ENCODE peak calls at places on chromosomes 11 and 22, in seven cellular contexts. Q, J, B, E, R, F and Y are unnamed samples.

GRCh38 chr11:46930089-46930488 is 6.5 kb upstream of the CSTPP1 start:
- DNase-seq in E (no peak), J (no peak), Q (no peak), F (no peak), B (no peak), R (peak), Y (no peak)

GRCh38 chr11:43399983-43400630 is 41.4 kb downstream of the TTC17 start:
- DNase-seq in J (no peak), Q (no peak), E (no peak), B (no peak), R (no peak), F (no peak), Y (no peak)

GRCh38 chr11:1771273-1771672 is 7.5 kb upstream of the CTSD start:
- DNase-seq in F (no peak), E (no peak), B (no peak), R (no peak), Q (no peak), J (no peak), Y (no peak)

GRCh38 chr11:3674189-3674588 is 3.0 kb upstream of the CHRNA10 start:
- DNase-seq in R (peak), Q (no peak), J (no peak), B (no peak), E (no peak), F (no peak), Y (no peak)

GRCh38 chr11:78223320-78223954 is 34.7 kb downstream of the USP35 start:
- DNase-seq in Q (no peak), F (peak), J (no peak), B (peak), E (no peak), R (no peak), Y (no peak)

GRCh38 chr11:76885390-76886097 is 24.8 kb downstream of the ACER3 start:
- DNase-seq in Q (no peak), R (peak), B (no peak), J (no peak), E (no peak), F (no peak), Y (no peak)

GRCh38 chr22:27274770-27275449 is 526.6 kb downstream of the MN1 start:
- DNase-seq in E (no peak), J (no peak), R (no peak), B (no peak), F (no peak), Q (no peak), Y (no peak)

GRCh38 chr11:119344291-119345010 is 2.1 kb downstream of the MFRP start:
- DNase-seq in F (no peak), J (no peak), E (no peak), Q (no peak), B (no peak), R (no peak), Y (no peak)

GRCh38 chr11:44609028-44609782 is 43.7 kb downstream of the CD82 start:
- DNase-seq in J (no peak), R (no peak), B (peak), Q (no peak), F (peak), E (no peak), Y (no peak)

GRCh38 chr11:29448246-29448877 is 568.5 kb downstream of the KCNA4 start:
- DNase-seq in F (peak), B (no peak), E (no peak), R (peak), J (no peak), Q (no peak), Y (peak)

GRCh38 chr22:40594924-40595323 is 41.6 kb downstream of the MRTFA start:
- DNase-seq in F (no peak), B (no peak), R (no peak), J (no peak), Q (no peak), E (no peak), Y (no peak)

GRCh38 chr22:20439556-20439927 is 1.9 kb upstream of the SCARF2 start:
- DNase-seq in Q (no peak), R (no peak), J (no peak), E (no peak), B (no peak), F (no peak), Y (no peak)

GRCh38 chr11:102256251-102256650 is 61.0 kb upstream of the BIRC3 start:
- DNase-seq in J (no peak), B (no peak), F (no peak), E (no peak), R (peak), Q (no peak), Y (peak)